ENCODE peak calls at places on chromosomes 3 and 15, in four cellular contexts. E is fibroblast of lung, R is mammary epithelial cell, M is GM12878. K is an unnamed sample.

GRCh38 chr15:95051881-95052280 is 820.5 kb downstream of the MCTP2 start:
- DNase-seq in E (no peak), R (no peak), M (no peak), K (no peak)

GRCh38 chr15:47404877-47405276 is 312.4 kb upstream of the SEMA6D start:
- DNase-seq in E (no peak), R (no peak), M (no peak), K (no peak)

GRCh38 chr3:153961498-153961897 is 159.7 kb upstream of the ARHGEF26 start:
- DNase-seq in E (no peak), R (no peak), M (no peak), K (no peak)

GRCh38 chr15:98874773-98875172 is 132.8 kb downstream of the PGPEP1L start:
- DNase-seq in E (no peak), R (peak; percentile 71), M (no peak), K (no peak)

GRCh38 chr3:135576786-135577185 is 388.7 kb upstream of the PPP2R3A start:
- DNase-seq in E (no peak), R (no peak), M (no peak), K (no peak)

GRCh38 chr3:125110016-125110875 is 54.4 kb upstream of the HEG1 start:
- DNase-seq in E (peak; percentile 99), R (peak; percentile 88), M (no peak), K (no peak)

GRCh38 chr3:194268659-194269487 is 82.3 kb downstream of the CPN2 start:
- DNase-seq in E (no peak), R (no peak), M (no peak), K (peak; percentile 72)

GRCh38 chr3:189967254-189967865 is 153.3 kb downstream of the P3H2 start:
- DNase-seq in E (peak; percentile 44), R (peak; percentile 41), M (no peak), K (no peak)

GRCh38 chr3:64224826-64225606 is at the start of gene PRICKLE2:
- DNase-seq in E (peak; percentile 92), R (peak; percentile 81), M (peak; percentile 35), K (peak; percentile 58)

GRCh38 chr3:148083501-148084267 is 614.0 kb upstream of the AGTR1 start:
- DNase-seq in E (no peak), R (no peak), M (no peak), K (no peak)

GRCh38 chr3:55468251-55468650 is 18.9 kb downstream of the WNT5A start:
- DNase-seq in E (peak; percentile 90), R (no peak), M (no peak), K (no peak)

GRCh38 chr15:71532994-71533393 is 277.4 kb upstream of the NR2E3 start:
- DNase-seq in E (no peak), R (peak; percentile 63), M (no peak), K (no peak)

GRCh38 chr3:29079358-29079757 is 201.5 kb upstream of the RBMS3 start:
- DNase-seq in E (no peak), R (no peak), M (no peak), K (no peak)

GRCh38 chr15:31265090-31265870 is 61.4 kb upstream of the KLF13 start:
- DNase-seq in E (no peak), R (no peak), M (no peak), K (no peak)

GRCh38 chr3:175620532-175620931 is 761.4 kb downstream of the NAALADL2 start:
- DNase-seq in E (no peak), R (no peak), M (no peak), K (peak; percentile 30)

GRCh38 chr3:32569540-32570425 is 875 bp downstream of the DYNC1LI1 start:
- DNase-seq in E (peak; percentile 54), R (peak; percentile 66), M (no peak), K (peak; percentile 76)

GRCh38 chr3:14263317-14264005 is 84.8 kb downstream of the LSM3 start:
- DNase-seq in E (no peak), R (no peak), M (no peak), K (peak; percentile 26)

GRCh38 chr3:17355591-17355990 is 386.8 kb downstream of the TBC1D5 start:
- DNase-seq in E (peak; percentile 16), R (peak; percentile 35), M (no peak), K (no peak)

GRCh38 chr3:108088146-108088545 is 2.7 kb downstream of the CD47 start:
- DNase-seq in E (no peak), R (no peak), M (no peak), K (no peak)

GRCh38 chr3:23760871-23761373 is 44.8 kb upstream of the UBE2E1 start:
- DNase-seq in E (no peak), R (no peak), M (peak; percentile 63), K (peak; percentile 45)

GRCh38 chr3:139319428-139320402 is 24.1 kb upstream of the MRPS22 start:
- DNase-seq in E (no peak), R (no peak), M (no peak), K (no peak)

GRCh38 chr3:106215047-106215446 is 346.2 kb upstream of the CBLB start:
- DNase-seq in E (peak; percentile 76), R (no peak), M (no peak), K (no peak)

GRCh38 chr3:188361888-188362287 is 207.9 kb downstream of the LPP start:
- DNase-seq in E (no peak), R (no peak), M (no peak), K (no peak)

GRCh38 chr3:141379250-141379872 is 11.1 kb downstream of the ZBTB38 start:
- DNase-seq in E (no peak), R (no peak), M (peak; percentile 95), K (no peak)

GRCh38 chr3:182803006-182803405 is 9.7 kb downstream of the ATP11B start:
- DNase-seq in E (no peak), R (no peak), M (no peak), K (no peak)
- H4K20me1 ChIP-seq in E (no peaks in the 10 kb centered on the region), R (no peaks in the 10 kb centered on the region), M (no peaks in the 10 kb centered on the region), K (peaks cover 45% of the 10 kb centered on the region)

DNA sequence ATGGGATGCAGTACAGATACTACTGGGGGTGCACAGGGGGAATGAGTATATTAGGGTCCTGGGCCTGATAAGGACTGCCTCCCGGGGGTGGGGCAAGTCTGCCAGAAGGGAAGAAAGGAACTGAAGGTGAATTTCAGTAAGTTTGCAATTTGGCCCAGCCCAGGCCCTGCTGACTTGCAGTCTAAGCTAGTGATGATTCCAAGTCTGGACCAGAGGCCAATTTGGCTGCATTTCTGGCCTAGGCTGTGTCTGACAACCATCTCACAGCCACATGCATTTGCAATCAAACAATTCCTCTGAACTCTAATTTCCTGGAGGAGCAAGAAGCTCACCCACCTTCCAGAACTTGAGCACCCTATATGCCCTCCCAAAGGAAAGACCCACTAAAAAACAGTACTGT is 114.7 kb downstream of the MEGF11 start:
- DNase-seq in E (no peak), R (no peak), M (no peak), K (no peak)
- H3K4me1 ChIP-seq in E (no peaks in the 10 kb centered on the region), R (no peaks in the 10 kb centered on the region), M (no peaks in the 10 kb centered on the region), K (no peaks in the 10 kb centered on the region)

DNA sequence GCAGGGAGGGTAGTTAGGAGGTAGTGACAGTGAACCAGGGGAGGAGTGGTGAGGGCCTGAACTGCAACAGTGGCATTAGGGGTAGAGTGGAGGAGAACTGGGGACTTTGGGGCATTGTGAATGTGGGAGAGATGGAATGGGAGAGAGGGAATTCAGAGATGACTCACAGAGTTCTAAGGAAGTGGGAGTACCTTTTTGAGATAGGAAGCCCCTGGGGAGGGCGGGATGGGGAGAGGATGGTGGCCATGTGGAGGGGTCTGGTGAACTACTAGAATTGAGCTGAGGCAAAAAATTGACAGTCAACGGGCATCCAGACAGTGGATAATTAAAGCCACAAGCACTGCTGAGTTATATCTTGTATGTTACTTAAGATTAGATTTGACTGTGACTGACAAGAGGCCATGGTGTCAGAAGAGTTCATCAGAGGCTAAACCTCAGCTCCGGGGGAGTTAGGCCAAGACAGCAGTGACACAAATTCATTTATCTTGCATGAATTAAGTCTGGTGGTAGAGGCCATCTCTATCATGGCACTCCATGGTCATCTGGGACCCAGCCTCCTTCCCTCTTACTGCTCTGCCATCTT is 34.0 kb downstream of the PLEKHO2 start:
- DNase-seq in E (no peak), R (no peak), M (no peak), K (no peak)
- H4K20me1 ChIP-seq in E (no peaks in the 10 kb centered on the region), R (no peaks in the 10 kb centered on the region), M (no peaks in the 10 kb centered on the region), K (no peaks in the 10 kb centered on the region)

DNA sequence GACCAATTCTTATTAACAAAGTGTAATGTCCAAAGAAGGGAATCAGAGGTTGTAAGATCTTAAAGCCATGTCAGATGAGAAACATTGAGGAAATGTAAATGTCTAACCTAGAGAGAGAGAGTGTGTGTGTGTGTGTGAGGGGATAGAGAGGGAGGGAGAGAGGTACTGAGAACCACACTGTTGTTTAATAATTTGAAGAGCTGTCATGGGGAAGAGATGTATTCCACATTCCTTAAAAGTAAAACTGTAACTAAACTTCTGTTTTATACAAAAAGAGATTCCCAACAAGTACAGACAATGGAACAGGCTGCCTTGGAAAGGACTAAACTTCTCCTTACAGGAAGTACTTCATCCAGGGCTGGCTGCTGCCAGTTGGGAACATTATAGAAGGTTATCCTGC is 68.9 kb upstream of the BOC start:
- DNase-seq in E (no peak), R (no peak), M (no peak), K (no peak)
- H3K4me1 ChIP-seq in E (no peaks in the 10 kb centered on the region), R (peaks cover 6% of the 10 kb centered on the region), M (no peaks in the 10 kb centered on the region), K (no peaks in the 10 kb centered on the region)

DNA sequence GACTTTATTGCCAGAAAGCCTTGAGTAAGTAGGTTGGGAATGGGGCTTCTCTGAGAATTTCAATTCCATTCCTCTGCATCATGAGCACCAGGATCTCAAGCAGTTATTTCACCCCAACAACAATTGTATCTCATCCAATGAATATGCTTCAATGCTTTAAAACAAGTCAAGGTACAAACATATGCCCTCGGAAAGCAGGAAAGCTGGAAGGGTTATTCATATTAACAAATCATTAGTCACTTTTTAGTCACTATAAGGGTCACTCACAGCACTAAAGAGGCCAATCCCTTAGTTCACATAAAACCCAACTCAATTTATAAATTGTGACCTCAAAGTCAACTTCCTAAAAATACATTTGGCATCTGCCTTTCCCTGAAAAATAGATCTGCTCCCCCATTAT is 16.2 kb downstream of the MB21D2 start:
- DNase-seq in E (peak; percentile 99), R (peak; percentile 85), M (no peak), K (no peak)
- H4K20me1 ChIP-seq in E (no peaks in the 10 kb centered on the region), R (no peaks in the 10 kb centered on the region), M (no peaks in the 10 kb centered on the region), K (peaks cover 2% of the 10 kb centered on the region)

GRCh38 chr15:64162869-64163661 is at the start of gene PPIB:
- DNase-seq in E (peak; percentile 98), R (peak; percentile 98), M (peak; percentile 91), K (peak; percentile 99)
- H3K4me1 ChIP-seq in E (peaks cover 3% of the 10 kb centered on the region), R (peaks cover 21% of the 10 kb centered on the region), M (peaks cover 30% of the 10 kb centered on the region), K (peaks cover 42% of the 10 kb centered on the region)

GRCh38 chr15:93046120-93046519 is 42.9 kb downstream of the RGMA start:
- DNase-seq in E (no peak), R (no peak), M (no peak), K (peak; percentile 85)
- H4K20me1 ChIP-seq in E (no peaks in the 10 kb centered on the region), R (no peaks in the 10 kb centered on the region), M (no peaks in the 10 kb centered on the region), K (no peaks in the 10 kb centered on the region)